ENCODE peak calls at places on chromosomes 16 and 17, in five cellular contexts. D is sigmoid colon, T is lower leg skin, F is H9, E is A549. M is an unnamed sample.

GRCh38 chr16:27174007-27174406 is 29.3 kb upstream of the KDM8 start:
- DNase-seq in E (no peak), F (no peak), T (no peak), D (no peak), M (no peak)

GRCh38 chr17:69269174-69269998 is 40.8 kb upstream of the ABCA10 start:
- DNase-seq in E (peak; percentile 31), D (no peak), F (no peak), T (no peak), M (no peak)

GRCh38 chr16:56630134-56630533 is 2.3 kb upstream of the MT1M start:
- DNase-seq in D (no peak), T (no peak), E (no peak), F (no peak), M (no peak)

GRCh38 chr17:64706224-64707076 is 44.3 kb upstream of the SMURF2 start:
- DNase-seq in T (no peak), F (no peak), D (no peak), E (peak; percentile 85), M (no peak)

GRCh38 chr16:80924372-80924978 is 82.2 kb downstream of the CMC2 start:
- DNase-seq in T (no peak), E (peak; percentile 70), F (peak; percentile 87), D (no peak), M (peak; percentile 37)

GRCh38 chr17:77470800-77471733 is 330.3 kb downstream of the SEC14L1 start:
- DNase-seq in D (no peak), E (peak; percentile 34), F (peak; percentile 86), T (no peak), M (no peak)

GRCh38 chr17:78838574-78839005 is 2.0 kb downstream of the USP36 start:
- DNase-seq in F (no peak), T (no peak), E (no peak), D (no peak), M (no peak)

GRCh38 chr16:22814330-22815105 is 556 bp downstream of the HS3ST2 start:
- DNase-seq in T (peak; percentile 84), E (no peak), F (peak; percentile 57), D (no peak), M (no peak)

GRCh38 chr16:57106767-57107166 is 14.4 kb downstream of the CPNE2 start:
- DNase-seq in T (no peak), D (no peak), E (no peak), F (no peak), M (no peak)

GRCh38 chr17:8052256-8053252 is 13.7 kb downstream of the ALOX15B start:
- DNase-seq in E (no peak), D (peak; percentile 24), F (no peak), T (peak; percentile 71), M (no peak)

GRCh38 chr17:82752371-82753200 is 721 bp downstream of the TBCD start:
- DNase-seq in D (peak; percentile 73), F (no peak), E (no peak), T (no peak), M (no peak)

GRCh38 chr17:48701864-48702532 is 20.3 kb downstream of the PRAC1 start:
- DNase-seq in D (no peak), E (no peak), T (peak; percentile 58), F (no peak), M (no peak)

GRCh38 chr17:17587614-17588336 is 3.7 kb downstream of the PEMT start:
- DNase-seq in D (no peak), T (no peak), F (no peak), E (no peak), M (no peak)

GRCh38 chr17:32285770-32286517 is 20.3 kb downstream of the RHBDL3 start:
- DNase-seq in D (no peak), F (no peak), T (no peak), E (no peak), M (no peak)

GRCh38 chr16:716768-717325 is 1.9 kb downstream of the METRN start:
- DNase-seq in D (no peak), E (no peak), F (no peak), T (no peak), M (no peak)

GRCh38 chr17:4950075-4950756 is 703 bp upstream of the ENO3 start:
- DNase-seq in E (peak; percentile 57), F (peak; percentile 78), T (peak; percentile 94), D (peak; percentile 83), M (no peak)

GRCh38 chr17:75063201-75063600 is 16.2 kb downstream of the KCTD2 start:
- DNase-seq in F (no peak), E (no peak), D (no peak), T (no peak), M (no peak)

GRCh38 chr17:15513058-15513858 is 45.8 kb upstream of the CDRT4 start:
- DNase-seq in T (no peak), E (no peak), D (no peak), F (no peak), M (no peak)

GRCh38 chr17:38867179-38867994 is 2.5 kb upstream of the LASP1 start:
- DNase-seq in D (peak; percentile 80), E (peak; percentile 87), F (peak; percentile 82), T (peak; percentile 85), M (no peak)

GRCh38 chr17:41773731-41774193 is 12.7 kb downstream of the JUP start:
- DNase-seq in D (peak; percentile 59), F (no peak), T (no peak), E (no peak), M (no peak)

DNA sequence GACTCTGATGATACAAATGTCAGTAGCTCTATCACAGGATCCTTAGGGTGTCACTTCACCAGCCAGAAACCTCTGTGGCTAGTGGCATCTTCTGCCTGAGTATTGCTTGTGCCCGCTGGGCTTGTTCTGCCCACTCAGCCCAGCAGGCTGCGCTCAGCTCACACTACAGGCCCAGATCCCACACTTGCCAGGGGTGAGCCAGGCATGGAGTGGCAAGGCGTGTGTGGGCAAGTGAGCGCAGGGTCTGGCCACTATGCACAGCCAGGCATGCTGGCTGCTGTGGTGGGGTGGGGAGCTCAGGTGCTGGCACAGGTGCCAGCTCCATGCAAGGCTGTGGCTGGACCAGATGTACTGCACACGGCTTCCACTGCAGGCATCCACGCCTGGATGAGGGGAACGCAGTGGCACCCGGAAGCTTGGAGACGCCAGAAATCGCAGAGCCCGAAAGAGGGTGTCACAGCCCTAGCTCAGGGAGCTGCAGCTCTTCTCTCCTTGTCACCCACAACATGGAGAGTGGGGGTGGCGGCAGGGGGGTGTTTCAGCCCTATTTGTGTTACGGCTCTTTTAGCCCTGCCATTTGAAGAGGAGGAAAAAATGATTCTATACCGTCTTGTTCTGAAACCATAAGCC is 10.2 kb downstream of the CFAP97D1 start:
- DNase-seq in E (no peak), F (peak; percentile 65), D (no peak), T (no peak), M (no peak)
- TF ChIP-seq CTCF in E (no peak), F (peak; percentile 56), D (no peak), T (no peak), M (no peak)

DNA sequence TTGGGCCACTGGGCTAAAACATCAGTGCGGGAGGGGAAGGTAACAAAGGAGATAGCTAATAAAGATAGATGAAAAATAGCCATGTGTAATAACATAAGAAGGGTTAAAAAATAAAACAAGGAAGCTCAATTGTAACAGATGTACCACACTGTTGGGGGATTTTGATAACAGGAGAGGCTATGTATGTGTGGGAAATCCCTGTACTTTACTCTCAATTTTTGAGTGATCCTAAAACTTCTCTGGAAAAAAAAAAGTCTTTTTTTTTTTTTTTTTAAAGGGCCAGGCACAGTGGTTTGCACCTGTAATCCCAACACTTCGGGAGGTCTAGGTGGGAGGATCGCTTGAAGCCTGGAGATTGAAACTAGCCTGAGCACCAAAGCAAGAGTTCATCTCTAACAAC is 1.9 kb upstream of the MMD start:
- DNase-seq in F (no peak), E (no peak), T (no peak), D (no peak), M (no peak)
- TF ChIP-seq CTCF in F (no peak), E (no peak), T (no peak), D (no peak), M (no peak)

GRCh38 chr16:67672739-67673662 is 6.4 kb downstream of the C16orf86 start:
- DNase-seq in D (peak; percentile 83), T (peak; percentile 92), F (peak; percentile 74), E (peak; percentile 58), M (no peak)
- TF ChIP-seq CTCF in D (peak; percentile 57), T (no peak), F (peak; percentile 87), E (peak; percentile 64), M (no peak)

DNA sequence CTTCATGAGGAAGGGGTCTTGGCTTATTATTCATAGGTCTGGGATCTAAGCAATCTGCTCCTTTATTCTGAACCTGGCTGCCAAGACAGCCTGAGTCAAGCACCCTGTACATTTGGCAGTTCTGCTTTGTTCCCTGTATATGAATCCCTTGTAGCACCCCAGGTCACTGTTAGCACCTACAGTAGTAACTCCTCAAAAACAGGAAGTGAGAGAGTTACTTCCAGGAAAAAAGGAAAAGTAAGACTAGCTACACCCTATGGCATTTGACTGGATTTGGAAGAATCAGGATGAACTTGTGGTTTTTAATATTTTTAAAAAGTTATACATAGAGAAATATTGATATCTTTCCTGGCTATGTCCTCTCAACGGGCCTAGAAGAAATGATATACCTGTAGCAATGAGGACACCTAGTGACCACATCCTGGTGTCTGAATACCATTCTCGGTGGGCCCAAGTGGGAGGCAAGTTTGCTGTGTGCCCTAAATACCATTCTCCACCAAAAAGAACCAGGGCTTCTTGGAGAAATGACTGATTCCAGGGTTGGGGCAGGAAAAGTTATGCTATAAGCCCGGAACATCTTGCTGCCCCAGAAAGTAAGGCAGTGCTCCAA is 9.9 kb downstream of the ANKRD40 start:
- DNase-seq in F (no peak), E (peak; percentile 61), D (no peak), T (no peak), M (no peak)
- TF ChIP-seq CTCF in F (peak; percentile 26), E (peak; percentile 64), D (no peak), T (no peak), M (no peak)

DNA sequence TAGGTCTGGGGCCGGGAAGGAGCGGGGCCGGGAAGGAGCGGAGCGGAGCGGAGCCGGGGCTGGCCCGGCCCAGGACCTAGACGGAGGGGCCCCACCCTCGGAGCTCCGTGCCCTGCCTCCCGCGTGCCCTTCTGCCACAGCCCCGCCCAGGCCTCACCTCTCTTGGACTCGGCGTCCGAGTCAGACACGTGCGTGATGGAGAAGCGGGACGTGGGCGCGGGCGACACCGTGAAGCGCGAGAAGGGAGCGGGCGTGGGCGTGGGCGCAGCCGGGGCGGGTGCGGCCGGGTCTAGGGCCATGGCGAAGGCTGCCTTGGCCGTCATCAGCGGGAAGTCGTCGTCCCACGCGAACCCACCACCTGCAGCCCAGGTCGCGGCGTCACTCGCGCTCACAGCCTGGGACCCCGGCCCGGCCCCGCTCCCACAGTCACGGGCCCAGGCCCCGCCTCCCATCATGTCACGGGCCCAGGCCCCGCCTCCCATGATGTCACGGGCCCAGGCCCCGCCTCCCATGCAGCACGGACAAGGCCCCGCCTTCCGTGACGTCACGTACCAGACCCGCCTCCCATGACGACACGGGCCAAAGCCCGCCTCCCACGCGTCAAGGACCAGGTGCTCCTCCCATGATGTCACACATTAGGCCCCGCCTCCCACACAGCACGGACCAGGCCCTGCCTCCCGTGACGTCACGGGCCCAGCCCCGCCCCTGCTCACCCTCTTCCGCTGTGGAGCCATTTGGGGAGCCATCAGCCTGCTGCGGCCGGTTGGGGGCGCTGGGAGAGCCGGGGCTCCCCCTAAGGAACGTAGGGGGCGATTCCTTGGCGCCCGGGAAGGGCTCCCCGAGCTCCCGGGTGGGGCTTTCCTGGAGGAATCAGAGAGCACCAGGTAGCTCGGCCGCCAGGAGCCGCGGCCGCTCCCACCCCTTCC is 45.8 kb upstream of the PVALEF start:
- DNase-seq in E (peak; percentile 100), T (peak; percentile 93), D (peak; percentile 87), F (peak; percentile 99), M (peak; percentile 94)
- TF ChIP-seq CTCF in E (peak; percentile 48), T (no peak), D (no peak), F (peak; percentile 57), M (no peak)